ENCODE peak calls at places on chromosomes 4 and X, in five cellular contexts. N, M, R, G and S are unnamed samples.

GRCh38 chrX:129957241-129958099 is 25.0 kb upstream of the BCORL1 start:
- DNase-seq in M (no peak), R (no peak), G (no peak), N (peak; percentile 79), S (no peak)

GRCh38 chr4:1309261-1310010 is 19.7 kb downstream of the MAEA start:
- DNase-seq in N (peak; percentile 96), G (no peak), R (no peak), M (peak; percentile 35), S (no peak)

GRCh38 chr4:57044996-57045395 is 65.2 kb downstream of the IGFBP7 start:
- DNase-seq in M (no peak), G (no peak), N (no peak), R (no peak), S (no peak)

GRCh38 chr4:145679520-145679919 is 426 bp upstream of the C4orf51 start:
- DNase-seq in M (no peak), N (no peak), R (no peak), G (no peak), S (no peak)

GRCh38 chrX:155888139-155888538 is 7.0 kb downstream of the VAMP7 start:
- DNase-seq in M (no peak), N (no peak), R (no peak), G (no peak), S (no peak)

GRCh38 chrX:45142185-45142584 is 58.5 kb downstream of the DIPK2B start:
- DNase-seq in R (no peak), M (no peak), N (no peak), G (no peak), S (no peak)

GRCh38 chrX:40496728-40497127 is 84.0 kb upstream of the ATP6AP2 start:
- DNase-seq in N (peak; percentile 50), R (no peak), M (no peak), G (no peak), S (no peak)

GRCh38 chr4:122584517-122584916 is 36.3 kb downstream of the IL21 start:
- DNase-seq in R (no peak), M (no peak), G (no peak), N (no peak), S (peak; percentile 55)

GRCh38 chrX:74551934-74552333 is 62.5 kb downstream of the RLIM start:
- DNase-seq in N (no peak), M (no peak), G (no peak), R (no peak), S (no peak)

GRCh38 chr4:63728480-63729177 is 680.6 kb downstream of the TECRL start:
- DNase-seq in N (peak; percentile 51), R (no peak), M (no peak), G (no peak), S (no peak)

GRCh38 chr4:143616771-143617170 is 83.7 kb downstream of the FREM3 start:
- DNase-seq in R (no peak), G (no peak), N (no peak), M (no peak), S (peak; percentile 58)

GRCh38 chrX:29690061-29690460 is 525.3 kb upstream of the MAGEB2 start:
- DNase-seq in G (no peak), M (no peak), R (no peak), N (no peak), S (no peak)

GRCh38 chrX:43676960-43677582 is 21.0 kb downstream of the MAOA start:
- DNase-seq in G (no peak), R (no peak), M (peak; percentile 22), N (peak; percentile 66), S (peak; percentile 22)

GRCh38 chrX:21656587-21657317 is 1.4 kb downstream of the KLHL34 start:
- DNase-seq in M (no peak), R (no peak), N (no peak), G (no peak), S (no peak)

GRCh38 chrX:21657318-21658151 is 595 bp downstream of the KLHL34 start:
- DNase-seq in M (peak; percentile 38), N (no peak), G (no peak), R (peak; percentile 22), S (no peak)

GRCh38 chrX:21658746-21659145 is 616 bp upstream of the KLHL34 start:
- DNase-seq in M (no peak), R (no peak), G (no peak), N (no peak), S (no peak)

GRCh38 chrX:21659320-21659719 is 1.2 kb upstream of the KLHL34 start:
- DNase-seq in M (no peak), N (no peak), G (no peak), R (no peak), S (no peak)

GRCh38 chrX:21658152-21658737 is at the start of gene KLHL34:
- DNase-seq in N (no peak), M (no peak), G (no peak), R (no peak), S (no peak)
- H3K4me3 ChIP-seq in N (no peak within 1 kb of the TSS), M (peak within 1 kb of the TSS; percentile 53), G (peak within 1 kb of the TSS; percentile 49), R (peak within 1 kb of the TSS; percentile 43), S (no peak within 1 kb of the TSS)

GRCh38 chr4:187541666-187542065 is 453.9 kb upstream of the ZFP42 start:
- DNase-seq in R (no peak), N (no peak), G (no peak), M (no peak), S (no peak)
- H3K4me3 ChIP-seq in R (no peak overlapping the region), N (no peak overlapping the region), G (no peak overlapping the region), M (no peak overlapping the region), S (no peak overlapping the region)

DNA sequence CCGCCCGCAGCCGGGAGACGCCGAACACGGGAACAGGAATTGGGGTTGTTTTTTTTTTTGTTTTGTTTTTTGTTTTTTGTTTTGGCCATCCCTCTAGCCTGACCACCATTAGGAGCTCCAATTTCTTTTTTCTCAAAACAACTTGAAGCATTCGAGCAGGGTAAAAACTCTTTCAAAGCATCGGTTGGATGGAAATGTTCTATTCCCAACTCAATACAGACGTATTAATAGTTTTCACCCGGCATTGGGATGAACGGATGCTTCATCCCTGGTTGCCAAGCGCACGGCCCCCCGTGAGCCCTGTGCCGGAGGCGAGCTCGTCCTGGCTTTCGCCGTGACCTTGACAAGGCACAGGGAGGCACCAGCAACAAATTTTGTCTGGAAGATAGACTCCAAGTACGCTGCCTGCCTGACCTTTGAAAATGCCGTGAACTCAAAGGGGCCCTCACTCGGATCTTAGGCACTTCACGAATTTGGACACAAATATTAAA is 352 bp upstream of the MAP3K15 start:
- DNase-seq in R (no peak), N (no peak), M (no peak), G (no peak), S (no peak)
- H3K4me3 ChIP-seq in R (no peak overlapping the region), N (peak overlapping the region; percentile 39), M (no peak overlapping the region), G (no peak overlapping the region), S (no peak overlapping the region)

DNA sequence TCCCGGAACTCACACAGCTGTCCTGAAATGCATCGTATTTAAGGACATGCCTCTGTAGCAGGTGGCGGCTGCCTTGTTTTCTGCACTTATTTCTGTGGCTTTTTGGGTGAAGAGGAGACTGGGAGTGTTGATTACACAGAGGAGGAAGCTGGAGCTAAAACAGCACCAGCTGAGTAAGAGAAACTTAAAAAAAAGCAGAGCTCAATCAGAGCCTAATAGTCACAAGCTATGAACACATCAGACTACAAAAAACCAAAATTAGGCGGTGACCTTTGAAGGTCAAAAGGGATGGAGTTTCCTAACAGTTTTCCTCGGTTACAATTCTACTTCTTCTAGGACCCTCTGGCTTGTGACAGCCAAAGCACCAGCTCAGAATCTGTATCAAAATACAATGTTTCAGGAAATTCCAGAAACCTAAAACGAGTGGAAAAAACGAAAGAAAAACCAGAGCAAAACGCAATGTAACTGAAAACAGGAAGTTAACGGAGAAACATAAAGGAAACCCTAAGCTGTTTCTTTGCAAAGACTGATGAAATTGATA is 13.5 kb downstream of the PRKX start:
- DNase-seq in G (no peak), R (peak; percentile 36), M (peak; percentile 34), N (no peak), S (peak; percentile 68)
- H3K4me3 ChIP-seq in G (peak overlapping the region; percentile 47), R (peak overlapping the region; percentile 63), M (peak overlapping the region; percentile 93), N (no peak overlapping the region), S (peak overlapping the region; percentile 44)

GRCh38 chrX:54495814-54496516 is at the start of gene FGD1:
- DNase-seq in R (no peak), G (no peak), N (peak; percentile 85), M (no peak), S (peak; percentile 18)
- H3K4me3 ChIP-seq in R (no peak within 1 kb of the TSS), G (peak within 1 kb of the TSS; percentile 33), N (peak within 1 kb of the TSS; percentile 66), M (no peak within 1 kb of the TSS), S (peak within 1 kb of the TSS; percentile 49)

GRCh38 chr4:105208556-105208955 is 61.9 kb downstream of the TET2 start:
- DNase-seq in M (no peak), G (no peak), R (no peak), N (peak; percentile 80), S (no peak)
- H3K4me3 ChIP-seq in M (no peak overlapping the region), G (no peak overlapping the region), R (no peak overlapping the region), N (no peak overlapping the region), S (no peak overlapping the region)

GRCh38 chrX:49308604-49309269 is 5.3 kb downstream of the GAGE10 start:
- DNase-seq in N (no peak), R (peak; percentile 21), G (no peak), M (no peak), S (no peak)
- H3K4me3 ChIP-seq in N (no peak overlapping the region), R (peak overlapping the region; percentile 54), G (peak overlapping the region; percentile 54), M (peak overlapping the region; percentile 83), S (no peak overlapping the region)

DNA sequence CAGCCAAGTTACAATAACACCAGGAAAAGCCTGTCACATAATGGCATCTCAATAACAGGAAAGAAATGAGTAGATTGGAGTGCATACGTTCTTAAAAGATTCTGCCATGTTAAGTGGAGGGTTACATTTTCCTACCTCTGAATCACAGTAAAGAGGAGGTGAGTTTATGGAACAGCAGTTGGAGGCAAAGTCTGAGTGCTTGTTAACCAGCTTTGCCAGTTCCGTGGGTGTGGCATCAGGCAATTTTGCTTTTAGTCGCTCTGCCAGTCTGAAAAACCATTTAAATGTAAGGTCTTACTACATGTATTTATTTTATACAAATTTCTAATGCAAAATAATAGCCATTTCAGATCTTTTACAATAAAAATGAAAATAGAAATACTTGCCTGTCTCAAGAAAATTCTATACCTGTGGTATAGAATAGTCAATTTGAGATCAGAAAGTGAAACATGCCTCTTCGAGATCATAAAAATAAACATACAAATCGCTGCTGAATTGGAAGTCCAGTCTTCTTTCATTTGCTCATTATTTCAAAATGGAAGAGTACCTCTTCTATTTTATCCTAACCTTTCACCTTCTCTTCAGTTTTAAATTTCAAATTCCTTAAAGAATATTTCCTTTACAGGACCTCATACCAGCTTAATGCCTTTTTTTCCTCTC is 31.4 kb downstream of the GC start:
- DNase-seq in R (no peak), G (no peak), M (no peak), N (no peak), S (no peak)
- H3K4me3 ChIP-seq in R (no peak overlapping the region), G (no peak overlapping the region), M (no peak overlapping the region), N (no peak overlapping the region), S (no peak overlapping the region)

DNA sequence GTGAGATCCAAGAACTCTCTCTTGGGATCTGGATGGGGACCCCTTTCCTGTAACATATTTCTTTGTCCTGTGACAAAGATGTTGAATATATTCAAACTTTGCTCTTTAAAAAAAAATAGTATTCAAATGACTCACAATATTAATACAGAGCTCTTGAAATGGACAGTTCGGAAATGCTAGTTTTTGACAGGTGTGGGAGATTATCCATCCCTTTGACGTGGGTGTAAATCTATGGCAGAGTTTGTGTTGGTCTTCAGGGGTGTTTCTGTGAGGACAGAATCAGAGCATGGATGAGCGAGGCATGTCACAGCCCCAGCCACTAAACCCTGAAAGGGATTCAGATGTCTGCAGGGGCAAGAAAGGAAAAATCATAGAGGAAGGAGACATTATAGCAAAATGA is 25.8 kb downstream of the TENM3 start:
- DNase-seq in N (no peak), M (no peak), R (no peak), G (no peak), S (no peak)
- H3K4me3 ChIP-seq in N (no peak overlapping the region), M (no peak overlapping the region), R (no peak overlapping the region), G (no peak overlapping the region), S (no peak overlapping the region)